ENCODE peak calls at places on chromosomes 1 and 21, in ten cellular contexts. V, M, A, R, C, K, S, Z, T and G are unnamed samples.

GRCh38 chr1:18681423-18681835 is 50.8 kb downstream of the PAX7 start:
- DNase-seq in R (no peak), Z (no peak), A (no peak), V (no peak), T (peak; percentile 88), M (peak; percentile 33), S (no peak), C (no peak), K (peak; percentile 73), G (no peak)

GRCh38 chr1:57576750-57577149 is 152.9 kb upstream of the DAB1 start:
- DNase-seq in M (no peak), R (no peak), S (no peak), K (no peak), C (no peak), V (no peak), A (no peak), Z (no peak), T (peak; percentile 94), G (peak; percentile 6)

GRCh38 chr1:49465486-49466185 is 558.1 kb downstream of the AGBL4 start:
- DNase-seq in V (no peak), S (no peak), A (no peak), R (no peak), C (no peak), T (no peak), K (no peak), Z (no peak), M (no peak), G (no peak)

GRCh38 chr1:69919922-69920273 is 285.5 kb downstream of the LRRC40 start:
- DNase-seq in A (no peak), Z (no peak), K (no peak), R (no peak), T (no peak), S (no peak), C (no peak), M (no peak), V (no peak), G (no peak)

GRCh38 chr21:37119421-37120218 is 46.6 kb downstream of the TTC3 start:
- DNase-seq in V (no peak), K (no peak), Z (no peak), T (peak; percentile 41), M (no peak), R (no peak), A (no peak), C (peak; percentile 52), S (no peak), G (no peak)

GRCh38 chr1:66374561-66375111 is 159.3 kb upstream of the SGIP1 start:
- DNase-seq in A (peak; percentile 84), V (no peak), Z (no peak), K (peak; percentile 31), T (no peak), M (no peak), S (no peak), C (peak; percentile 47), R (no peak), G (no peak)

GRCh38 chr21:38171723-38172344 is 85.0 kb upstream of the KCNJ15 start:
- DNase-seq in T (no peak), K (no peak), C (no peak), Z (no peak), A (no peak), S (no peak), V (no peak), M (no peak), R (no peak), G (peak; percentile 30)

GRCh38 chr1:89604414-89604735 is 28.5 kb upstream of the LRRC8C start:
- DNase-seq in A (no peak), S (no peak), K (no peak), M (no peak), Z (no peak), C (peak; percentile 62), T (no peak), R (no peak), V (no peak), G (no peak)

GRCh38 chr21:17451364-17451869 is 61.4 kb upstream of the CXADR start:
- DNase-seq in V (no peak), K (no peak), R (no peak), M (no peak), T (no peak), S (no peak), A (peak; percentile 30), C (no peak), Z (no peak), G (no peak)

GRCh38 chr1:230189276-230190183 is 122.5 kb downstream of the GALNT2 start:
- DNase-seq in S (no peak), C (no peak), A (no peak), M (no peak), Z (no peak), K (no peak), R (no peak), T (no peak), V (no peak), G (no peak)

GRCh38 chr1:156383023-156383422 is 14.0 kb downstream of the RHBG start:
- DNase-seq in C (peak; percentile 79), V (peak; percentile 16), S (peak; percentile 47), K (peak; percentile 89), T (peak; percentile 94), M (peak; percentile 70), R (peak; percentile 50), A (peak; percentile 26), Z (no peak), G (peak; percentile 76)

GRCh38 chr1:66676616-66677298 is 75.5 kb upstream of the DYNLT5 start:
- DNase-seq in A (no peak), S (no peak), V (no peak), Z (no peak), K (no peak), R (no peak), C (no peak), M (no peak), T (no peak), G (no peak)

GRCh38 chr21:44785620-44786344 is 15.8 kb downstream of the UBE2G2 start:
- DNase-seq in C (no peak), Z (no peak), R (no peak), M (no peak), S (no peak), T (no peak), K (no peak), V (no peak), A (no peak), G (no peak)

GRCh38 chr21:46005081-46005480 is 23.5 kb downstream of the COL6A1 start:
- DNase-seq in Z (no peak), C (peak; percentile 16), S (no peak), K (no peak), T (no peak), V (no peak), M (no peak), R (no peak), A (no peak), G (no peak)

GRCh38 chr1:903721-904270 is 19.9 kb upstream of the SAMD11 start:
- DNase-seq in S (no peak), Z (no peak), R (no peak), V (no peak), K (peak; percentile 40), A (no peak), C (no peak), M (no peak), T (no peak), G (peak; percentile 80)

GRCh38 chr1:38270241-38270871 is 223.8 kb upstream of the POU3F1 start:
- DNase-seq in R (no peak), Z (no peak), M (no peak), A (no peak), S (no peak), C (no peak), T (no peak), V (no peak), K (no peak), G (no peak)

GRCh38 chr1:1033731-1034437 is 14.0 kb downstream of the AGRN start:
- DNase-seq in M (no peak), T (peak; percentile 42), V (no peak), Z (no peak), A (no peak), R (no peak), S (no peak), C (no peak), K (peak; percentile 51), G (no peak)

GRCh38 chr1:35334485-35334884 is 66.0 kb downstream of the ZMYM4 start:
- DNase-seq in C (no peak), V (no peak), K (no peak), M (no peak), R (no peak), S (no peak), Z (no peak), T (no peak), A (no peak), G (no peak)

GRCh38 chr1:201461193-201461657 is 7.8 kb downstream of the PHLDA3 start:
- DNase-seq in A (peak; percentile 92), K (no peak), Z (no peak), T (no peak), R (no peak), V (no peak), S (no peak), M (no peak), C (no peak), G (no peak)

GRCh38 chr1:163320891-163321290 is 863 bp upstream of the NUF2 start:
- DNase-seq in C (no peak), A (no peak), Z (no peak), M (no peak), R (no peak), V (no peak), S (no peak), T (no peak), K (no peak), G (no peak)

GRCh38 chr1:199545780-199546179 is 481.7 kb upstream of the NR5A2 start:
- DNase-seq in Z (no peak), S (no peak), K (no peak), A (no peak), C (no peak), V (no peak), R (no peak), M (no peak), T (peak; percentile 25), G (peak; percentile 15)

GRCh38 chr1:19488136-19488535 is 2.8 kb upstream of the CAPZB start:
- DNase-seq in R (no peak), S (no peak), V (no peak), K (no peak), Z (no peak), T (no peak), A (no peak), C (no peak), M (no peak), G (no peak)

GRCh38 chr1:186782791-186783190 is 46.0 kb upstream of the PLA2G4A start:
- DNase-seq in S (no peak), M (no peak), C (no peak), V (no peak), T (no peak), K (no peak), Z (no peak), R (no peak), A (no peak), G (no peak)

GRCh38 chr1:1199141-1199960 is 7.0 kb downstream of the TNFRSF18 start:
- DNase-seq in Z (no peak), V (no peak), T (no peak), K (no peak), A (no peak), C (no peak), M (no peak), S (no peak), R (no peak), G (no peak)

GRCh38 chr1:208189183-208189582 is 55.0 kb downstream of the PLXNA2 start:
- DNase-seq in S (no peak), T (peak; percentile 88), K (peak; percentile 56), A (no peak), V (no peak), C (no peak), Z (no peak), R (no peak), M (no peak), G (no peak)

GRCh38 chr1:41687007-41687406 is 202.5 kb upstream of the EDN2 start:
- DNase-seq in S (no peak), V (no peak), R (no peak), K (peak; percentile 69), T (no peak), M (no peak), Z (no peak), C (no peak), A (no peak), G (no peak)

GRCh38 chr21:27258222-27258621 is 291.3 kb upstream of the ADAMTS5 start:
- DNase-seq in A (no peak), C (no peak), V (no peak), R (no peak), K (no peak), S (no peak), T (no peak), Z (no peak), M (no peak), G (no peak)